ENCODE peak calls at places on chromosomes 16 and 17, in five cellular contexts. B, X, T, O and S are unnamed samples.

GRCh38 chr16:46808997-46809396 is 22.0 kb downstream of the C16orf87 start:
- DNase-seq in T (no peak), O (no peak), B (no peak), X (no peak), S (no peak)

GRCh38 chr16:1550696-1551095 is 17.2 kb downstream of the TMEM204 start:
- DNase-seq in O (no peak), T (no peak), B (no peak), X (no peak), S (no peak)

GRCh38 chr17:29292071-29292991 is 1.6 kb downstream of the NUFIP2 start:
- DNase-seq in B (peak), X (no peak), O (no peak), T (peak), S (peak)

GRCh38 chr17:77409282-77410161 is 268.8 kb downstream of the SEC14L1 start:
- DNase-seq in O (no peak), X (no peak), T (no peak), B (peak), S (peak)

GRCh38 chr16:13935408-13935807 is 15.5 kb downstream of the ERCC4 start:
- DNase-seq in T (peak), O (peak), B (peak), X (no peak), S (peak)

GRCh38 chr16:80369559-80369958 is 171.2 kb upstream of the DYNLRB2 start:
- DNase-seq in O (peak), X (no peak), T (no peak), B (peak), S (peak)

GRCh38 chr17:69572747-69573146 is 158.2 kb downstream of the MAP2K6 start:
- DNase-seq in X (no peak), B (no peak), O (no peak), T (no peak), S (no peak)

GRCh38 chr17:2068101-2068518 is 13.2 kb downstream of the HIC1 start:
- DNase-seq in B (no peak), X (no peak), O (no peak), T (no peak), S (no peak)

GRCh38 chr16:85436636-85437160 is 176.4 kb upstream of the GSE1 start:
- DNase-seq in T (peak), O (no peak), X (no peak), B (peak), S (peak)

GRCh38 chr17:80850817-80851216 is 140.8 kb upstream of the CHMP6 start:
- DNase-seq in T (no peak), X (no peak), O (no peak), B (no peak), S (no peak)

GRCh38 chr16:49560018-49560830 is 186.6 kb downstream of the C16orf78 start:
- DNase-seq in B (no peak), X (no peak), O (no peak), T (no peak), S (no peak)

GRCh38 chr16:88317619-88317977 is 65.2 kb upstream of the ZNF469 start:
- DNase-seq in O (no peak), T (no peak), B (no peak), X (no peak), S (no peak)

GRCh38 chr17:44203731-44204452 is 4.2 kb upstream of the ATXN7L3 start:
- DNase-seq in T (peak), X (no peak), O (peak), B (peak), S (peak)

GRCh38 chr16:72317378-72317777 is 145.4 kb upstream of the PMFBP1 start:
- DNase-seq in O (no peak), X (no peak), T (no peak), B (no peak), S (no peak)

GRCh38 chr17:63450551-63450950 is 4.4 kb upstream of the CYB561 start:
- DNase-seq in O (no peak), T (no peak), B (no peak), X (no peak), S (no peak)

GRCh38 chr17:38815576-38816193 is 9.4 kb downstream of the CWC25 start:
- DNase-seq in T (peak), O (no peak), B (no peak), X (no peak), S (no peak)

GRCh38 chr17:76378548-76379274 is 5.7 kb upstream of the SPHK1 start:
- DNase-seq in B (no peak), O (no peak), X (no peak), T (no peak), S (no peak)

GRCh38 chr16:89581045-89581695 is 5.6 kb downstream of the CPNE7 start:
- DNase-seq in B (no peak), X (no peak), T (no peak), O (peak), S (no peak)

GRCh38 chr17:45311762-45312476 is 4.9 kb downstream of the MAP3K14 start:
- DNase-seq in B (no peak), T (no peak), X (no peak), O (peak), S (no peak)

GRCh38 chr17:30449480-30449879 is 27.7 kb upstream of the GOSR1 start:
- DNase-seq in B (no peak), O (no peak), X (no peak), T (no peak), S (no peak)

GRCh38 chr17:80083136-80083661 is 18.2 kb upstream of the GAA start:
- DNase-seq in B (no peak), O (no peak), X (no peak), T (no peak), S (no peak)

GRCh38 chr17:61411114-61411943 is 11.7 kb downstream of the TBX2 start:
- DNase-seq in X (no peak), T (no peak), O (no peak), B (peak), S (peak)

GRCh38 chr17:28407130-28407973 is 1.3 kb upstream of the SLC46A1 start:
- DNase-seq in B (peak), O (no peak), T (no peak), X (no peak), S (peak)

GRCh38 chr17:5468075-5468473 is 708 bp downstream of the DHX33 start:
- DNase-seq in X (no peak), B (no peak), T (no peak), O (no peak), S (no peak)

DNA sequence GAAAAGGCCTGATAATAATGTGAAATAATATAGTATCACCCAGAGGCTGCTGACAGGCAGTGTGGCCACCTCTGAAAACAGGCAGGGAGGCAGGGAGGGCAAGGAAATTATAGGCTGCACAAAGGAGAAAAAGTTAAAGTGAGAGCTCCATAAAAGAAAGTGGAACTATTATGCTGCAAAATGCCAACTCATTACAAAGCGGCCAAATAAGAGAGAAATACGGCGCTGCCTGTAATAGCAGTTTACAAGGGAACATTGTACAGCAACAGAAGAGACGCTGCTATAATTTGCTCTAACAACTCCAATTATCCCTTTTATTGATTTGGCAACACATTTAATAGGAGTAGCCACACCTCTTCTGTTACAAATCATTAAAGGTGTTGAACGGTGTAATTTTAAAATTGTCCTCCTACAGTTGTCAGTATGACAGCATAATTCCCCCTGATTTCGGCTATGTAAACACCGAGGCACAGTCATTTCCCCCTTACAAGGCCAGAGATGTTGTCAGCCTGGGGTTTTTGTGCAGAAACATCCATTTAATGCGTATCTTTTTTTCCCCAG is 120.3 kb downstream of the MRM1 start:
- DNase-seq in B (no peak), O (no peak), T (no peak), X (no peak), S (no peak)
- TF ChIP-seq MAX in B (no peak), O (no peak), T (no peak), X (no peak), S (no peak)

GRCh38 chr17:68381076-68381900 is 76.0 kb downstream of the WIPI1 start:
- DNase-seq in X (no peak), B (no peak), O (no peak), T (no peak), S (no peak)
- TF ChIP-seq ATF2 in X (no peak), B (no peak), O (no peak), T (no peak), S (no peak)

GRCh38 chr17:9239260-9239820 is 218.0 kb downstream of the NTN1 start:
- DNase-seq in B (no peak), O (no peak), T (no peak), X (no peak), S (no peak)
- TF ChIP-seq MAX in B (no peak), O (no peak), T (no peak), X (no peak), S (peak)

GRCh38 chr16:20865420-20866126 is 34.6 kb downstream of the DCUN1D3 start:
- DNase-seq in O (no peak), T (no peak), B (no peak), X (peak), S (no peak)

GRCh38 chr16:20867585-20867984 is 32.6 kb downstream of the DCUN1D3 start:
- DNase-seq in O (no peak), T (no peak), B (no peak), X (no peak), S (no peak)

GRCh38 chr16:20866792-20867191 is 33.4 kb downstream of the DCUN1D3 start:
- DNase-seq in O (no peak), X (no peak), T (no peak), B (no peak), S (no peak)

GRCh38 chr16:20868890-20869289 is 31.3 kb downstream of the DCUN1D3 start:
- DNase-seq in T (no peak), X (no peak), B (no peak), O (peak), S (no peak)

DNA sequence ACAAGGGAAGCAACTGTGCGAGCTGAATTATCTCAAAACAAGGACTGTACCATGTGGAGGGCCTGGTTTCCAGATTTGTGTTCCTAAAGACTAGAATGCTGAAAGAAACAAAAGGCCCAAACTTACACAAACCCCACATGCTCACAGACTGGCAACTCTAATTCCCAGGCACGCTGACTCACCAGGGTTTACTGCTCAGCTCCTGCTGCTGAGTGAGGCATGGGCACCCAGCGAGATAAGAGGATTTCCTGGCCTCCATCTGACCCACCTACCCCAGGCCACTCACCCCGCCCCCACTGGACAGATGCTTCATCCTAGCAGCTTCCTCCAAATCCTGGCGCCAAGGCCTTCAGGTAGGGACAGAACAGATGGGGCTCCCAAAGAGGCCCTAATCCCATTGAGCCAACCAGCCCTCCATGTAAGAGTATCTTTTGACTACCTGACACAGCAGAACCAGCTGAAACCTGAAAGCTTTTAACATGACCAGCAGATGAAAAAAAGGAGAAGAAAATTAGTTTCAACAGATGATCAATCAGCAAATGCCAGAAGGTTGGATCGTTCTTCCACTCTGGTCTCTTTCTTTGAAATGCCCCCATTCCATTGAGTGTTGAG is 33.9 kb downstream of the DCUN1D3 start:
- DNase-seq in X (no peak), B (no peak), O (peak), T (peak), S (no peak)
- TF ChIP-seq ATF2 in X (no peak), B (no peak), O (no peak), T (no peak), S (no peak)

DNA sequence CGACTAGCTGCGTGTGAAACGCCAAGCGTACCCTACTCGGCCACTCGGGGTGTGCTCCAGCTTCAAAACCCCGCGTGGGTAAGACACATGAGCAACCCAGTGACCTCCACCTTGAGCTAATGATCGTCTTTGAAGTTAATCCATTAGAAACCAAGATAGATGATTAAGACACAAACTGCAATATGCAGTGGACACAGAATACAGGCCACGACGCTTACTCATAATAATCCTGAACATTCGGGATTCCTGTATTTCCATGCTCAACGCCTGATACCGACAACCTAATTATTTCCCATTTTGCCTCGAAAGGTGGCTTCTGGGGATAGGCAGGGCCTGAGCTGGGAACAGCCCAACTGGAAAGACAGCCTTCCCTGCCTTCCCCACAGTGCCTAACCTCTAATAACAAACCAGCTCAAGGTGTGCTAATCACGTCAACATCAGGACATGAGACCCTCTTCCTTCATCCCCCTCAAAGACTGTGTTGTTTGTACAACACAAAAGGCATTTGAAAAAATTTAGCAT is 504 bp upstream of the COPRS start:
- DNase-seq in B (no peak), X (no peak), T (no peak), O (no peak), S (no peak)
- TF ChIP-seq MAX in B (no peak), X (no peak), T (no peak), O (no peak), S (no peak)

DNA sequence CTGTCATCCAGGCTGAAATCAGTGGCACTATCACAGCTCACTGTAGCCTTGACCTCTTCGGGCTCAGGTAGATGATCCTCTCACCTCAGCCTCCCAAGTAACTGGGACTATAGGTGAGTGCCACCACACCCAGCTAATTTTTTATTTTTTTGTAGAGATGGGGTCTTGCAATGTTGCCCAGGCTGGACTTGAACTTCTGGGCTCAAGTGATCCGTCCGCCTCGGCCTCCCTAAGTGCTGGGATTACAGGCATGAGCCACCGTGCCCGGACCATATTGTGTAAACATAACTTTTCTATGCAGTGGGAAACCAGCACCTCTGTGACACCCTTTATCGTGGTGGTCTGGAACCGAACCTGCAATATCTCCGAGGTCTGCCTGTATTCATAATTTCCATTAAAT is 11.2 kb upstream of the CSF3 start:
- DNase-seq in O (no peak), T (no peak), X (no peak), B (no peak), S (no peak)
- TF ChIP-seq ATF2 in O (no peak), T (no peak), X (no peak), B (no peak), S (no peak)

DNA sequence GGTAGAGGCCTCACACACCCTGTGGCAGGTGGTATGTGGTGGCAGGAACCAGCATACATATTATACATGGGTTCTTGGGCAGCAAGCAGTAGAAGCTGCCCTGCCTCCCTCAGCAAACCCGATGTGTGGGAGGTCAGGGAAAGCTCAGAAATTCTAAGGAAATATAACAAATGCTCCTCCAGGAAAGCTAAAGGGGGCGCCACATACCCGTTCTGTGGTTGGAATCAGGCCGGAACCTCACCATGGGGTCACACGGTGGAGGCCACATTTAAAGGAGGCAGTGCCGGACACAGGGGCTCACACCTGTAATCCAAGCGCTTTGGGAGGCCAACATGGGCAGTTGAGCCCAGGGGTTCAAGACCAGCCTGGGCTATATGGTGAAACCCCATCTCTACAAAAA is 12.4 kb upstream of the KATNB1 start:
- DNase-seq in X (no peak), T (peak), B (peak), O (peak), S (no peak)
- TF ChIP-seq MAX in X (no peak), T (no peak), B (no peak), O (no peak), S (no peak)

GRCh38 chr17:8698142-8699050 is 46.2 kb downstream of the CCDC42 start:
- DNase-seq in O (no peak), B (no peak), T (peak), X (no peak), S (no peak)

GRCh38 chr17:8695241-8695640 is 49.4 kb downstream of the CCDC42 start:
- DNase-seq in O (no peak), B (no peak), T (no peak), X (no peak), S (no peak)

GRCh38 chr17:8696456-8696855 is 48.2 kb downstream of the CCDC42 start:
- DNase-seq in X (no peak), O (no peak), B (no peak), T (no peak), S (peak)

GRCh38 chr17:8695916-8696415 is 48.7 kb downstream of the CCDC42 start:
- DNase-seq in T (no peak), B (no peak), O (no peak), X (no peak), S (no peak)

DNA sequence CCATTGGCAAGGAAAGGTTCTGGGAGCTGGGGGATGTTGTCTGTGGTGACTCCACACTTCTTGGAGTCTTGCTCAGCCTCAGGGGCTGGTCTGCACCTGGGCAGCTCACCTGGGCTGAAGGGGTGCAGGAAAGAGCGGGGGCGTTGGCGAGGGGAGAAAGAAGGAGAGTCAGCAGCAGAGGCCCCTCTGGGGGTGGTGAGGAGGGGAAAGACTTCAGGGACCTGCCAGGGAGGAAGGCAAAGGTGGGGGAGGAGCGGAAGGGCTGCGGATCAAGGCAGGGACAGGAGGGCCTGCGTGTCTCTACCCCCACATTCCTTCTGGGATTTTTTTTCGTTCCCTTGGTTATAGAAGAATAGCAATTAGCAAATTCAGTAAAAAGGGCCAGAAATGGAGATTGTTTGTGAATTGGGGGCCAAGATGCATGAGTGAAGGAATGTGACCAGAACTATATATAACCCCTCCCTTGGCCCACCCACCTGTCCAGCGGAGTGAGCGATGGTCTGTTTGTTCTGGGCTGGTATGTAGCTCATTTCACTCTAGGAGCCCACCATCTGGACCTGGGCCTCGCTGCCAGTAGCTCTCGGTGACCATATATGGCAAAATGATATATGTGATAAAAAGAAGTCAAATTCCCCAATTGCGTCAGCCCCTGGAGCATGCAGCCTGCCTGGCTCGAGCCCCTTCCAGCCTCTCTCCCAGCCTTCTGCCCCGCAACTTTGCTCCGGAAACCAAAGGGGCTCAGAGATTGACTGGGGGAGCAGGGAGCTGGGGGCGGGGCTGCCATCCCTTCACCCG is 47.5 kb downstream of the CCDC42 start:
- DNase-seq in B (peak), T (no peak), X (no peak), O (peak), S (peak)
- TF ChIP-seq ATF2 in B (no peak), T (no peak), X (no peak), O (no peak), S (no peak)